ENCODE peak calls at places on chromosome 4, in eight cellular contexts. E is foreskin fibroblast, Q is uterus, O is heart left ventricle, I is tibial artery, R is spleen, H is progenitor cell of endocrine pancreas, P is A549. J is an unnamed sample.
A peak's percentile ranks its signal among the peaks of the same experiment; 100 is the strongest.

GRCh38 chr4:102165584-102165983 is 179.7 kb downstream of the SLC39A8 start:
- DNase-seq in E (no peak), Q (no peak), O (no peak), I (no peak), R (no peak), H (no peak), P (no peak), J (no peak)

GRCh38 chr4:8580321-8581093 is at the start of gene GPR78:
- DNase-seq in E (no peak), Q (peak; percentile 41), O (no peak), I (no peak), R (peak; percentile 71), H (peak; percentile 94), P (no peak), J (no peak)

GRCh38 chr4:110900206-110900769 is 277.4 kb upstream of the PITX2 start:
- DNase-seq in E (peak; percentile 5), Q (no peak), O (no peak), I (no peak), R (no peak), H (no peak), P (no peak), J (peak; percentile 9)

GRCh38 chr4:187478292-187479205 is 517.0 kb upstream of the ZFP42 start:
- DNase-seq in E (peak; percentile 85), Q (no peak), O (no peak), I (peak; percentile 40), R (no peak), H (no peak), P (no peak), J (peak; percentile 91)

GRCh38 chr4:10302096-10302495 is 155.1 kb downstream of the ZNF518B start:
- DNase-seq in E (no peak), Q (no peak), O (no peak), I (no peak), R (no peak), H (no peak), P (no peak), J (no peak)

GRCh38 chr4:41258783-41259182 is 2.1 kb downstream of the UCHL1 start:
- DNase-seq in E (peak; percentile 57), Q (no peak), O (no peak), I (no peak), R (no peak), H (no peak), P (peak; percentile 10), J (peak; percentile 66)

GRCh38 chr4:55636622-55636999 is 513 bp upstream of the NMU start:
- DNase-seq in E (no peak), Q (no peak), O (no peak), I (no peak), R (no peak), H (no peak), P (no peak), J (no peak)

GRCh38 chr4:139978692-139979091 is 175.3 kb downstream of the MAML3 start:
- DNase-seq in E (no peak), Q (no peak), O (no peak), I (no peak), R (peak; percentile 81), H (no peak), P (no peak), J (no peak)

GRCh38 chr4:166527500-166527899 is 654.5 kb downstream of the TLL1 start:
- DNase-seq in E (peak; percentile 45), Q (no peak), O (no peak), I (no peak), R (no peak), H (no peak), P (no peak), J (peak; percentile 36)

GRCh38 chr4:67928547-67928946 is 34.7 kb downstream of the TMPRSS11A start:
- DNase-seq in E (no peak), Q (no peak), O (no peak), I (no peak), R (no peak), H (no peak), P (no peak), J (no peak)

GRCh38 chr4:141425124-141425523 is 204.4 kb downstream of the ZNF330 start:
- DNase-seq in E (peak; percentile 59), Q (no peak), O (no peak), I (no peak), R (no peak), H (no peak), P (no peak), J (peak; percentile 62)

GRCh38 chr4:168831585-168831918 is 178.5 kb downstream of the CBR4 start:
- DNase-seq in E (no peak), Q (no peak), O (no peak), I (no peak), R (no peak), H (no peak), P (no peak), J (no peak)

GRCh38 chr4:183256756-183257385 is 63.2 kb downstream of the CLDN22 start:
- DNase-seq in E (peak; percentile 45), Q (peak; percentile 47), O (peak; percentile 41), I (peak; percentile 60), R (peak; percentile 73), H (peak; percentile 34), P (peak; percentile 36), J (peak; percentile 30)

GRCh38 chr4:14168919-14169318 is 541.4 kb upstream of the BOD1L1 start:
- DNase-seq in E (peak; percentile 94), Q (no peak), O (peak; percentile 41), I (peak; percentile 43), R (no peak), H (no peak), P (peak; percentile 7), J (peak; percentile 86)

GRCh38 chr4:38663021-38663800 is 788 bp upstream of the KLF3 start:
- DNase-seq in E (no peak), Q (no peak), O (no peak), I (peak; percentile 24), R (no peak), H (peak; percentile 78), P (peak; percentile 25), J (no peak)

GRCh38 chr4:2060578-2061207 is 1.6 kb downstream of the NAT8L start:
- DNase-seq in E (no peak), Q (no peak), O (no peak), I (no peak), R (peak; percentile 62), H (peak; percentile 48), P (no peak), J (no peak)

GRCh38 chr4:75724867-75725724 is 719 bp downstream of the USO1 start:
- DNase-seq in E (peak; percentile 70), Q (peak; percentile 73), O (peak; percentile 79), I (peak; percentile 74), R (peak; percentile 91), H (peak; percentile 63), P (peak; percentile 45), J (peak; percentile 56)

GRCh38 chr4:16192631-16193483 is 33.4 kb downstream of the TAPT1 start:
- DNase-seq in E (no peak), Q (no peak), O (no peak), I (no peak), R (no peak), H (no peak), P (no peak), J (no peak)

GRCh38 chr4:94244829-94245185 is 37.1 kb downstream of the SMARCAD1 start:
- DNase-seq in E (no peak), Q (no peak), O (no peak), I (no peak), R (no peak), H (no peak), P (no peak), J (no peak)

GRCh38 chr4:141028024-141028529 is 105.2 kb downstream of the RNF150 start:
- DNase-seq in E (peak; percentile 88), Q (no peak), O (no peak), I (no peak), R (no peak), H (no peak), P (no peak), J (peak; percentile 90)

GRCh38 chr4:111453216-111453615 is 692.0 kb upstream of the FAM241A start:
- DNase-seq in E (no peak), Q (no peak), O (no peak), I (no peak), R (no peak), H (no peak), P (no peak), J (no peak)

GRCh38 chr4:159185593-159186023 is 82.7 kb downstream of the RAPGEF2 start:
- DNase-seq in E (no peak), Q (no peak), O (no peak), I (no peak), R (no peak), H (no peak), P (no peak), J (no peak)

GRCh38 chr4:80447493-80447892 is 112.0 kb downstream of the CFAP299 start:
- DNase-seq in E (no peak), Q (no peak), O (no peak), I (no peak), R (no peak), H (no peak), P (no peak), J (no peak)

DNA sequence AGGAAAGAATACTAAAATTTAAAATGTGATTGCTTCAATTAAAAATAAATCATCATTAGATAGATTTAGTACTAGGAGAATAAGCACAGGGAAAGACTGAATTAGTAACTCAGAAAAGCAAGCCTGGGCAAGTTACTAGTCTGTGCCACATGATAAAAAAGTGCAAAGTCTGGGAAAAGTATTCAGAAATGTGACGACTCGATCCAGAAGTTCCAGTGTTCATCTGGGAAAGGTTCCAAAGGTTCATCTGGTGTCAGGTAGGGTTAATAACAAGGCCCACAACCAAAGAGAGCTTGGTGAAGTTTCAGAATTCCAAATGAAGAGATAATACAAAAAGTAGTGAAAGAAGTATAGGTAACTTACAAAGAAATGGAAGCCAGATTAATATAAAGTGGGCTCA is 78.3 kb upstream of the ARSJ start:
- DNase-seq in E (no peak), Q (no peak), O (no peak), I (no peak), R (no peak), H (no peak), P (no peak), J (no peak)
- TF ChIP-seq CTCF in E (no peak), Q (no peak), O (no peak), I (no peak), R (no peak), H (no peak), P (no peak), J (no peak)

DNA sequence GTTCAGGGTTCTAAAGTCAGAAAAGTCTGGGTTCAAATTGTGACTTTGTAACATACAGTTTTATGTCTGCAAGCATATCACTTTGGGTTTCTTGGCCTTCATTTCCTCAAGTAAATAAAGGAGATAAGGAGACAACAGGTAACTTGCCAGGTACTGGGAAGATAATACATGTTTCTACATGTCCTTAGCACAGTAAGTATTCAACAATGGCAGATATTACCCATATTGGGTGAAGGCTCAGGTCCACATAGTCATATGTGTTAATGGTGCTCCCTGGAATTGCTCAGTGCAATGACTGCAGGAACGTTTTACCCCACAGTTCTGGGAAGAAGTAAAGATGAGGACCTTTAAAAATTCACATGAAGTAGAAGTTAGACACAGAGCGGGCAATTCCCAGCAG is 35.8 kb upstream of the GAB1 start:
- DNase-seq in E (no peak), Q (no peak), O (no peak), I (no peak), R (no peak), H (no peak), P (no peak), J (no peak)
- TF ChIP-seq CTCF in E (no peak), Q (no peak), O (no peak), I (no peak), R (no peak), H (no peak), P (no peak), J (no peak)

GRCh38 chr4:6532102-6532501 is 42.9 kb upstream of the MAN2B2 start:
- DNase-seq in E (no peak), Q (no peak), O (no peak), I (no peak), R (peak; percentile 37), H (no peak), P (no peak), J (no peak)
- TF ChIP-seq CTCF in E (no peak), Q (no peak), O (no peak), I (no peak), R (no peak), H (no peak), P (no peak), J (no peak)

GRCh38 chr4:152459326-152459725 is 76.6 kb downstream of the FBXW7 start:
- DNase-seq in E (no peak), Q (no peak), O (no peak), I (no peak), R (no peak), H (no peak), P (no peak), J (no peak)
- TF ChIP-seq CTCF in E (no peak), Q (no peak), O (no peak), I (no peak), R (no peak), H (no peak), P (no peak), J (no peak)

J was measured in HFFc6.